ENCODE peak calls at places on chromosomes 11 and 22, in four cellular contexts. R is activated CD4-positive, CD25-positive, alpha-beta regulatory T cell; D is H7; S is coronary artery. G is an unnamed sample.

GRCh38 chr11:107741044-107741823 is 29.4 kb upstream of the SLN start:
- DNase-seq in R (no peak), D (peak; percentile 43), S (no peak), G (no peak)

GRCh38 chr22:39184586-39185577 is 32.4 kb upstream of the CBX7 start:
- DNase-seq in D (peak; percentile 10), R (no peak), S (peak; percentile 70), G (no peak)

GRCh38 chr11:30478923-30479322 is 107.2 kb downstream of the MPPED2 start:
- DNase-seq in R (no peak), D (no peak), S (no peak), G (no peak)

GRCh38 chr11:130672911-130673310 is 224.5 kb downstream of the ADAMTS15 start:
- DNase-seq in R (no peak), D (no peak), S (no peak), G (no peak)

GRCh38 chr11:31875861-31876625 is 64.9 kb upstream of the PAX6 start:
- DNase-seq in R (no peak), S (no peak), D (no peak), G (no peak)

GRCh38 chr22:36068776-36069344 is 40.2 kb upstream of the RBFOX2 start:
- DNase-seq in R (no peak), S (no peak), D (no peak), G (no peak)

GRCh38 chr22:37412445-37413250 is 14.6 kb downstream of the ELFN2 start:
- DNase-seq in S (no peak), D (no peak), R (no peak), G (no peak)

GRCh38 chr11:69906453-69906907 is 87.3 kb upstream of the FGF3 start:
- DNase-seq in S (no peak), D (no peak), R (no peak), G (no peak)

GRCh38 chr22:29151316-29151715 is 54.4 kb upstream of the EMID1 start:
- DNase-seq in S (no peak), D (no peak), R (no peak), G (no peak)

GRCh38 chr22:46328066-46328465 is 7.4 kb upstream of the TRMU start:
- DNase-seq in S (no peak), R (no peak), D (no peak), G (no peak)

GRCh38 chr11:76579047-76579751 is 91.3 kb downstream of the LRRC32 start:
- DNase-seq in R (no peak), S (peak; percentile 89), D (peak; percentile 68), G (no peak)

GRCh38 chr11:18010977-18011586 is 1.8 kb downstream of the SERGEF start:
- DNase-seq in D (no peak), R (no peak), S (no peak), G (no peak)

GRCh38 chr11:16099501-16099900 is 256.8 kb downstream of the SOX6 start:
- DNase-seq in R (no peak), D (no peak), S (no peak), G (no peak)

GRCh38 chr11:78414321-78415051 is 3.1 kb downstream of the GAB2 start:
- DNase-seq in S (no peak), D (no peak), R (no peak), G (no peak)

GRCh38 chr11:44916797-44917196 is 33.9 kb downstream of the TP53I11 start:
- DNase-seq in R (no peak), S (no peak), D (no peak), G (no peak)

GRCh38 chr11:27217948-27218410 is 145.0 kb downstream of the CCDC34 start:
- DNase-seq in S (no peak), R (no peak), D (no peak), G (no peak)

GRCh38 chr22:33227791-33228190 is 169.6 kb upstream of the SYN3 start:
- DNase-seq in S (no peak), D (no peak), R (no peak), G (no peak)

GRCh38 chr11:105189586-105189985 is 50.0 kb upstream of the CARD18 start:
- DNase-seq in S (no peak), R (no peak), D (no peak), G (no peak)

GRCh38 chr22:39996732-39997131 is 2.0 kb downstream of the FAM83F start:
- DNase-seq in D (no peak), S (no peak), R (no peak), G (no peak)

GRCh38 chr22:39234867-39235687 is 9.7 kb downstream of the PDGFB start:
- DNase-seq in D (peak; percentile 73), R (no peak), S (no peak), G (no peak)

GRCh38 chr22:17269607-17270261 is 50.5 kb upstream of the ADA2 start:
- DNase-seq in R (no peak), S (no peak), D (peak; percentile 15), G (no peak)

GRCh38 chr11:121070951-121071350 is 30.1 kb upstream of the TECTA start:
- DNase-seq in S (no peak), D (no peak), R (no peak), G (no peak)

GRCh38 chr22:29587938-29588699 is 7.2 kb upstream of the NIPSNAP1 start:
- DNase-seq in R (no peak), D (no peak), S (no peak), G (no peak)

GRCh38 chr11:11416917-11417316 is 63.9 kb upstream of the CSNK2A3 start:
- DNase-seq in R (no peak), D (no peak), S (no peak), G (no peak)

GRCh38 chr22:30867746-30868662 is 100.6 kb downstream of the MORC2 start:
- DNase-seq in S (peak; percentile 57), R (no peak), D (peak; percentile 52), G (no peak)

GRCh38 chr11:116697011-116697410 is 75.8 kb downstream of the BUD13 start:
- DNase-seq in D (no peak), S (peak; percentile 29), R (no peak), G (no peak)

GRCh38 chr11:93655047-93655446 is 6.4 kb upstream of the CEP295 start:
- DNase-seq in S (no peak), D (no peak), R (no peak), G (no peak)

GRCh38 chr11:27309064-27309463 is 54.0 kb downstream of the CCDC34 start:
- DNase-seq in S (no peak), D (no peak), R (no peak), G (no peak)

GRCh38 chr11:110711776-110712642 is at the start of gene ARHGAP20:
- DNase-seq in S (peak; percentile 73), R (no peak), D (peak; percentile 94), G (peak; percentile 64)

G was measured in D721Med.